ENCODE peak calls at places on chromosomes 6 and 20, in eight cellular contexts. A is H1; L is bronchial epithelial cell; Z is left ventricle myocardium inferior; O is endothelial cell of umbilical vein; X is CD8-positive, alpha-beta T cell; W is tibial artery; E is MM.1S. B is an unnamed sample.

GRCh38 chr20:42530855-42531674 is 658.6 kb downstream of the PTPRT start:
- DNase-seq in A (peak; percentile 1), L (peak; percentile 7), Z (no peak), O (no peak), X (no peak), W (no peak), E (peak; percentile 63), B (no peak)

GRCh38 chr6:111591901-111592461 is 13.7 kb downstream of the TRAF3IP2 start:
- DNase-seq in A (no peak), L (peak; percentile 90), Z (no peak), O (no peak), X (no peak), W (no peak), E (no peak), B (no peak)

GRCh38 chr6:37696841-37697735 is 595 bp downstream of the MDGA1 start:
- DNase-seq in A (no peak), L (no peak), Z (peak; percentile 27), O (peak; percentile 19), X (peak; percentile 44), W (no peak), E (peak; percentile 13), B (no peak)

GRCh38 chr6:166911248-166911677 is 45.1 kb downstream of the RNASET2 start:
- DNase-seq in A (no peak), L (peak; percentile 29), Z (no peak), O (no peak), X (no peak), W (no peak), E (no peak), B (no peak)

GRCh38 chr20:24018796-24019195 is 30.2 kb upstream of the GGTLC1 start:
- DNase-seq in A (no peak), L (peak; percentile 83), Z (no peak), O (no peak), X (no peak), W (no peak), E (no peak), B (no peak)

GRCh38 chr6:84842526-84843161 is 78.2 kb upstream of the TBX18 start:
- DNase-seq in A (no peak), L (no peak), Z (no peak), O (no peak), X (no peak), W (no peak), E (no peak), B (no peak)

GRCh38 chr6:131979515-131980337 is 28.6 kb upstream of the CCN2 start:
- DNase-seq in A (no peak), L (no peak), Z (no peak), O (peak; percentile 95), X (no peak), W (no peak), E (no peak), B (no peak)

GRCh38 chr6:2465336-2465735 is 219.9 kb upstream of the GMDS start:
- DNase-seq in A (no peak), L (no peak), Z (no peak), O (no peak), X (no peak), W (no peak), E (no peak), B (no peak)

GRCh38 chr6:118212451-118213173 is 305.5 kb downstream of the SLC35F1 start:
- DNase-seq in A (no peak), L (peak; percentile 7), Z (no peak), O (no peak), X (no peak), W (no peak), E (no peak), B (no peak)

GRCh38 chr6:60991427-60992028 is 1294.5 kb downstream of the KHDRBS2 start:
- DNase-seq in A (no peak), L (peak; percentile 1), Z (no peak), O (no peak), X (no peak), W (no peak), E (no peak), B (no peak)

GRCh38 chr20:53718622-53719021 is 125.0 kb upstream of the ZNF217 start:
- DNase-seq in A (no peak), L (no peak), Z (no peak), O (no peak), X (no peak), W (no peak), E (no peak), B (no peak)

GRCh38 chr6:36232172-36232571 is 35.6 kb downstream of the BRPF3 start:
- DNase-seq in A (no peak), L (no peak), Z (no peak), O (no peak), X (no peak), W (no peak), E (no peak), B (no peak)

GRCh38 chr6:36227379-36228344 is 31.1 kb downstream of the BRPF3 start:
- DNase-seq in A (no peak), L (peak; percentile 91), Z (no peak), O (peak; percentile 21), X (no peak), W (no peak), E (no peak), B (no peak)

GRCh38 chr6:36226648-36227047 is 30.1 kb downstream of the BRPF3 start:
- DNase-seq in A (no peak), L (peak; percentile 23), Z (no peak), O (no peak), X (no peak), W (no peak), E (no peak), B (no peak)

GRCh38 chr6:36229223-36229622 is 32.7 kb downstream of the BRPF3 start:
- DNase-seq in A (no peak), L (no peak), Z (no peak), O (no peak), X (no peak), W (no peak), E (no peak), B (no peak)

DNA sequence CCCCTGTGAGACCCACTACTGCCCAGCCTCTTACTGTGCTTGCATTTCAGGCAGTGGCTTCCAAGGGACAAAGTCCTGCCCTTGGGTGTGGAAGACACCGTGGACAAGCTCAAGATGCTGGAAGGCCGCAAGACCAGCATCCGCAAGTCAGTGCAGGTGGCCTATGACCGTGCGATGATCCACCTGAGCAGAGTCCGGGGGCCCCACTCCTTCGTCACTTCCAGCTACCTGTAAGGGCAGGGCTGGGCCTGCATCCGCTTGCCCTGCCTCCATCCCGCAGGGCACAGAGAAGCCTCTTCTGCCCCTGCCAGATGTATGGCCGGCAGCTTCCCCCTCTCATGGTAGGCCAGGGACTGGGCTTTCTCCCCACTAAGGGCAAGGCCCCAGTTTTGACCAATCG is 33.8 kb downstream of the BRPF3 start:
- DNase-seq in A (no peak), L (peak; percentile 78), Z (no peak), O (no peak), X (no peak), W (no peak), E (no peak), B (no peak)
- H3K36me3 ChIP-seq in A (peaks cover 7% of the 10 kb centered on the region), L (peaks cover 7% of the 10 kb centered on the region), Z (peaks cover 81% of the 10 kb centered on the region), O (peaks cover 43% of the 10 kb centered on the region), X (peaks cover 29% of the 10 kb centered on the region), W (peaks cover 83% of the 10 kb centered on the region), E (no peaks in the 10 kb centered on the region), B (peaks cover 62% of the 10 kb centered on the region)

GRCh38 chr6:13012271-13012670 is 295.7 kb downstream of the PHACTR1 start:
- DNase-seq in A (no peak), L (peak; percentile 87), Z (no peak), O (no peak), X (no peak), W (no peak), E (no peak), B (no peak)
- H3K27me3 ChIP-seq in A (peaks cover 37% of the 10 kb centered on the region), L (peaks cover 24% of the 10 kb centered on the region), Z (no peaks in the 10 kb centered on the region), O (no peaks in the 10 kb centered on the region), X (peaks cover 15% of the 10 kb centered on the region), W (no peaks in the 10 kb centered on the region), E (no peaks in the 10 kb centered on the region), B (no peaks in the 10 kb centered on the region)

GRCh38 chr20:63560856-63561609 is 7.1 kb downstream of the FNDC11 start:
- DNase-seq in A (no peak), L (no peak), Z (no peak), O (no peak), X (peak; percentile 17), W (no peak), E (no peak), B (no peak)

GRCh38 chr20:63560333-63560805 is 6.4 kb downstream of the FNDC11 start:
- DNase-seq in A (no peak), L (no peak), Z (no peak), O (no peak), X (peak; percentile 17), W (no peak), E (no peak), B (no peak)

GRCh38 chr20:63562461-63563185 is 8.7 kb downstream of the FNDC11 start:
- DNase-seq in A (no peak), L (no peak), Z (no peak), O (no peak), X (peak; percentile 19), W (no peak), E (no peak), B (no peak)

GRCh38 chr20:63563186-63563935 is 9.4 kb downstream of the FNDC11 start:
- DNase-seq in A (no peak), L (no peak), Z (no peak), O (no peak), X (peak; percentile 14), W (no peak), E (no peak), B (no peak)

DNA sequence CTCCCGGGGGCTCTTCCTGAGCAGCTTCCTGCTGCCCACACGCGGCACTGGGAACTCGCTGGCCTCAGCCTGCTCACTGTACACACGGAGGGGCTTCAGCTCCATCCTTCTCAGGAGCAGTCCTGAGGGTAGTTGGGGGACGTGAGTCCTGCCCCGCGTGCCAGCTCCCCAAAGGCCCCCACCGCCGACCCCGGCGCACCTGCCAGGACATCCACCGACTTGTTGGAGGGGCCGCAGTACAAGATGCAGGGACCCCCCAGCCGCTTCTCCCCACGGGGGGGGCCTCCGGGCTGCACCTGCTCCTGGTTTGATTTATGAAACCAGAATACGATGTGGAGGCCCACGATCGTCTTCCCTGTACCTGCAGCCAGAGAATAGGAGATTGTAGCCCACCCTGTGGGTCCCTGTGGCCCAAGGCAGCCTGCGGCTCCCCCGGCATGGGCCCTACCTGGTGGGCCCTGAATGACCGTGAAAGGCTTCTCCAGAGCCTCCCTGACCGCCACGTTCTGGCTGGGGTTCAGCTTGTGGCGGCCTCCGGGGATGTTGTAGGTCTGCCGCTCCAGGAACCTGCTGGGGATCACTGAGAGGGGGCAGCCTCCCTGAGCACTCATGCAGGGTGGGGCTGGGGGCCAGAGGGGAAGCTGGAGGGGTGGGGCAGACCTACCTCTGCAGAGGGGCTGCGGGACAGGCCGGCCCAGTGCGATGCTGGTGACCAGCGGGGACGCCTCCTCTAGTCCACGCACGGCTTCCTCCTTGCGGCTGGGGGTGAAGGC is 7.9 kb downstream of the FNDC11 start:
- DNase-seq in A (no peak), L (no peak), Z (no peak), O (no peak), X (peak; percentile 19), W (no peak), E (no peak), B (no peak)
- TF ChIP-seq CTCF in A (no peak), L (no peak), Z (no peak), O (no peak), X (no peak), W (no peak), E (no peak), B (no peak)

DNA sequence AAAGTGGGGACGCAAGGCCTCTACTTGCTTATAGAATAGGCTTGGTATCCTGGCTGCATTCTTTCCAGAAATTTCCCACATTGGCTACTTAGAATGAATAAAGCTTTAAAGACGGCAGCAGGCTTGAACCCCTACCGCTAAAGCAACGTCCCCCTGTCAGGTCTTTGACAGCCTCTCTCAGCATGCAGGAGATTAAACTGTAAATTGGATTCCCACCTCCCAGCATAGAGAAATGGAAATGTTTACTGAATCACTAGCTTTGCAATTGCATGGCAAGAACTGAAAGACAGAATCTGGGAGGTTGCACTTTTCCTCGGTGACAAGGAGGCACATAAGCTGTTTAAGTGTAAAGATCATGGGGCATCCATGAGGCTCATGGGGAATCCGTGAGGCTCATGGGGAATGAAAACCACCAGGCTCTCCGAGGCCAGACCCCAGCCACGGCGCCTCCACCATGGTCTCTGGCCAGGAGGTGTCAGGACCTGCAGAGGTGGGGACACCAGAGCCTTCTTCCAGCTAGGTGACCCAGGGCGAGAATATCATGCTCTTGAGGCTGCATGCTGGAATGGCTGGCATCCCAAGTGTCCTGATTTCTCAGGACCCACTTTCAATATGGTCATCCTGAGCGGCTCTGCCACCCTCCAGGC is 10.3 kb downstream of the LEMD2 start:
- DNase-seq in A (no peak), L (no peak), Z (no peak), O (no peak), X (no peak), W (no peak), E (no peak), B (no peak)
- H3K36me3 ChIP-seq in A (peaks cover 39% of the 10 kb centered on the region), L (peaks cover 51% of the 10 kb centered on the region), Z (peaks cover 93% of the 10 kb centered on the region), O (peaks cover 65% of the 10 kb centered on the region), X (peaks cover 78% of the 10 kb centered on the region), W (peaks cover 100% of the 10 kb centered on the region), E (no peaks in the 10 kb centered on the region), B (peaks cover 92% of the 10 kb centered on the region)

B was measured in right atrium auricular region.